ENCODE peak calls at places on chromosomes 2 and 18, in four cellular contexts. N, D, J and Y are unnamed samples.

GRCh38 chr2:11598228-11598731 is 64.4 kb downstream of the GREB1 start:
- DNase-seq in D (no peak), J (no peak), N (no peak), Y (no peak)

GRCh38 chr2:225456619-225457260 is 57.2 kb downstream of the NYAP2 start:
- DNase-seq in N (no peak), D (no peak), J (no peak), Y (no peak)

GRCh38 chr2:178324072-178324471 is 126.9 kb downstream of the PRKRA start:
- DNase-seq in N (no peak), D (no peak), J (peak), Y (peak)

GRCh38 chr2:19046986-19047780 is 311.2 kb downstream of the OSR1 start:
- DNase-seq in J (no peak), N (no peak), D (no peak), Y (no peak)

GRCh38 chr2:50491541-50492114 is 540.3 kb downstream of the NRXN1 start:
- DNase-seq in N (peak), J (no peak), D (no peak), Y (no peak)

GRCh38 chr2:112109278-112109677 is 28.9 kb upstream of the FBLN7 start:
- DNase-seq in N (no peak), J (no peak), D (no peak), Y (no peak)

GRCh38 chr18:22108674-22109073 is 60.7 kb upstream of the GATA6 start:
- DNase-seq in J (no peak), D (peak), N (no peak), Y (no peak)

GRCh38 chr2:139622691-139623090 is 842.5 kb upstream of the NXPH2 start:
- DNase-seq in N (no peak), D (no peak), J (no peak), Y (no peak)

GRCh38 chr2:37896319-37896718 is 28.8 kb upstream of the RMDN2 start:
- DNase-seq in J (no peak), D (no peak), N (no peak), Y (no peak)

GRCh38 chr2:9332136-9332852 is 91.0 kb downstream of the ITGB1BP1 start:
- DNase-seq in N (no peak), D (no peak), J (no peak), Y (no peak)

GRCh38 chr2:9334722-9335121 is 88.6 kb downstream of the ITGB1BP1 start:
- DNase-seq in D (no peak), J (no peak), N (no peak), Y (no peak)

GRCh38 chr2:9332853-9333245 is 90.5 kb downstream of the ITGB1BP1 start:
- DNase-seq in N (no peak), J (no peak), D (no peak), Y (no peak)

GRCh38 chr2:9335322-9335754 is 88.0 kb downstream of the ITGB1BP1 start:
- DNase-seq in D (no peak), J (no peak), N (peak), Y (no peak)

DNA sequence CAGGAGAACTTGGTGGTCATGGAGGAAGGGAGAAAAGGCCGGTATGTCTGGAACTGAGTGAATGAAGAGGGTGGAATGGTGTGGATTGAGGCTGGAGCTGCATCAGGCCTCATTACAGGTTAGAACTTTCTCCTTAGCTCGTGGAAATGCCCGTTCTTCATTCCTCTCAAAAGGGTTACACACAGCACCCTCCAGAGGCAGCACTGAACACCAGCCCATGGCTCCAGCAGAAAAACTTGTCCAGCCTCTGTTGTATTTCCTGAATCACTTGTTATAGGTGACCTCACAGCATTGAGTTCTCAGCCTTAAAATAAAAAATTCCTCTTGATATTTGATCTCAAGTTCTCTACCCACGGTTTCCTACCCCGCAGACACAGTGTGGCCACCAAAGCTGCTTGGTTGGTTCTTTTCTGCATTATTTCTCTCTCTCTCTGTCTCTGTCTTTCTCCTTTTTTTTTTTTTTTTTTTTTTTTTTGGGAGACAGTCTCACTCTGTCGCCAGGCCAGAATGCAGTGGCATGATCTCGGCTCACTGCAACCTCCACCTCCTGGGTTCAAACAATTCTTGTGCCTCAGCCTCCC is 89.6 kb downstream of the ITGB1BP1 start:
- DNase-seq in J (peak), D (peak), N (peak), Y (peak)
- TF ChIP-seq CTCF in J (peak), D (peak), N (peak), Y (peak)

DNA sequence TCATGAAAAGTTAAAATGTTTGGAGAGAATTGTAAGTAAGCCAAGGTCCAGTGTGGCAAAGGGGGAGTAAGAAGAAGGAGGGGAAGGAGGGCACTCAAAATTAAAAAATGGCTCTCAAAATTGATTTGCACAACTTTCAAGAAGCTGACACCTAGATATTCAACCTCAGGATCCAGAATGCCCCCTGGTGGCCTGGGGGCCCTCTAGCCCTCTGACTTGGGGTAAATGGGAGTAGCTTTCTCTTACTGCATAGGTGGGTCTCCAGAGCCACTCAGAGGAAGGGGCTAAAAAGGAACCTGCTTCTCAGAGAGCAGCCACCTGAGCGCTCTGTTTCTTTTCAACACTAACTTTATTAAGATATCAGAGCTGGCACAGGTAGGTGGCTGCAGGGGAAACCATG is 968.5 kb downstream of the BCL11A start:
- DNase-seq in N (peak), D (no peak), J (no peak), Y (no peak)
- TF ChIP-seq CTCF in N (no peak), D (no peak), J (no peak), Y (no peak)

GRCh38 chr2:75729861-75730260 is 19.1 kb upstream of the GCFC2 start:
- DNase-seq in N (no peak), J (no peak), D (no peak), Y (no peak)
- TF ChIP-seq CTCF in N (peak), J (no peak), D (no peak), Y (no peak)

DNA sequence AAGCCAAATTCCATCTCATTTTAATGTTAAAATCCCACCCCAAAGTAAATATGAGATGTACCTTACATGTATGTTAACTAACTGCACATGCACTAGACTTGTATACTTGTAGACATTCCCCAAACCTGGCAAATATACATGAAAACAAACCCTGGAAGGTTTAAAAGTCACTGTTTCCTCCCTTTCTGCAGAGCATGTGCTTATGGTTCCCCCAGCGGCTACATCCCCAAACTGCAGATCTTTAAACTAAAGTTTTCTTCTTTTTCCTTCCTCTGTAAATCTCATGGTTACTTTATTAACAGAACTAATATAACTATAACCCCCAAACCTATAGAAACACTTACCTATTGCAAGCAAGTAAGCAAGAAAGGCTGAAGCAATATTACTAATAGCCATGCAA is 731.5 kb downstream of the LRP1B start:
- DNase-seq in D (no peak), J (no peak), N (no peak), Y (no peak)
- TF ChIP-seq CTCF in D (no peak), J (no peak), N (no peak), Y (no peak)

GRCh38 chr2:171726841-171727460 is 39.7 kb downstream of the DYNC1I2 start:
- DNase-seq in N (no peak), J (no peak), D (no peak), Y (no peak)

GRCh38 chr2:171728989-171729951 is 42.0 kb downstream of the DYNC1I2 start:
- DNase-seq in D (no peak), N (no peak), J (no peak), Y (no peak)

GRCh38 chr2:171718720-171719119 is 31.5 kb downstream of the DYNC1I2 start:
- DNase-seq in J (no peak), N (no peak), D (no peak), Y (no peak)

GRCh38 chr2:171729952-171730317 is 42.7 kb downstream of the DYNC1I2 start:
- DNase-seq in J (no peak), N (no peak), D (no peak), Y (no peak)

GRCh38 chr2:171723724-171724683 is 36.7 kb downstream of the DYNC1I2 start:
- DNase-seq in N (no peak), J (no peak), D (peak), Y (no peak)
- TF ChIP-seq CTCF in N (no peak), J (no peak), D (no peak), Y (no peak)

DNA sequence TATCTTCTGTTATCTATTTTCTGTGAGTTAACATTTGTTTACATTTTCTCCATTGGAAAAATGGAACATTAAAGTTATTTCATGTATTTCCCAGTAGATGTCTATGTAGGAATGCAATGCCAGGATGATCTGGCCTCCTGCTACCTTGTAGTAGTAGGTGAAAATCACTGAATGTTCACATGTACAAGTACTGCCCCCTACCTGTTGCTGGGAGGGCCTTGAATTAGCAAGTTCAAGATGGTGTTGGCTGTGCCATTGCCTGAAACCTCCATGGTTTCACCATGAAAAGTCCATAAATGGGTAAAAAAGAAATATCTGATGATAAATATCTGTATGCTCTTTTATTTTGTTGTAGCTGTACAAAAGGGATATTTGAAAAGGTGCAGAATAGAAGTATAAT is 30.7 kb downstream of the XRCC5 start:
- DNase-seq in J (no peak), N (no peak), D (peak), Y (no peak)
- TF ChIP-seq CTCF in J (peak), N (peak), D (no peak), Y (peak)

GRCh38 chr2:162277344-162277743 is 34.1 kb upstream of the FAP start:
- DNase-seq in D (no peak), N (no peak), J (no peak), Y (no peak)

GRCh38 chr2:162282765-162283425 is 35.6 kb downstream of the IFIH1 start:
- DNase-seq in D (no peak), N (no peak), J (no peak), Y (no peak)

GRCh38 chr2:162280654-162281053 is 37.4 kb upstream of the FAP start:
- DNase-seq in N (no peak), D (no peak), J (no peak), Y (no peak)
- TF ChIP-seq CTCF in N (no peak), D (no peak), J (no peak), Y (no peak)

GRCh38 chr18:64331419-64331818 is 182.5 kb upstream of the LINC00305 start:
- DNase-seq in J (no peak), N (no peak), D (no peak), Y (no peak)

GRCh38 chr18:64333584-64333983 is 184.7 kb upstream of the LINC00305 start:
- DNase-seq in N (no peak), D (no peak), J (no peak), Y (no peak)

GRCh38 chr18:64332851-64333250 is 184.0 kb upstream of the LINC00305 start:
- DNase-seq in J (no peak), N (no peak), D (no peak), Y (no peak)

GRCh38 chr18:64330161-64330560 is 181.3 kb upstream of the LINC00305 start:
- DNase-seq in N (no peak), D (no peak), J (no peak), Y (no peak)

DNA sequence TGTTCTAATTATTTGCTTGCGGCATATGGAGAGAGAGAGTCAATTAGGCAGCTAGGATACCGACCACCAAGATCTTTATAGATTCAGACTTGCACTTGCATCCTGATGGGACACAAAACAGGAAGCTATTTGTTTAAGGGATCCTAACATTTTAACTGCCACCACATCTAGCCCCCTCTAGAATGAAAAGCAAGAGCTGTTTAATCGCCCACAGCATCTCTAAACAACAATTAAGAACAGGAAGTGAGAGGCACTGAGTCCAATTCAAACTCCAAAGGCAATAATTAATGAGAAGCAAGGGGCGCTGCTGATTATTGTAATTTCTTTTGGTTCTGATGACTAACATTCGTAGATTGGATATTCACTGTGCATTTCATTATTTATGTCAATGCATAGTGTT is 182.1 kb upstream of the LINC00305 start:
- DNase-seq in N (no peak), J (no peak), D (no peak), Y (no peak)
- TF ChIP-seq CTCF in N (no peak), J (no peak), D (no peak), Y (no peak)

DNA sequence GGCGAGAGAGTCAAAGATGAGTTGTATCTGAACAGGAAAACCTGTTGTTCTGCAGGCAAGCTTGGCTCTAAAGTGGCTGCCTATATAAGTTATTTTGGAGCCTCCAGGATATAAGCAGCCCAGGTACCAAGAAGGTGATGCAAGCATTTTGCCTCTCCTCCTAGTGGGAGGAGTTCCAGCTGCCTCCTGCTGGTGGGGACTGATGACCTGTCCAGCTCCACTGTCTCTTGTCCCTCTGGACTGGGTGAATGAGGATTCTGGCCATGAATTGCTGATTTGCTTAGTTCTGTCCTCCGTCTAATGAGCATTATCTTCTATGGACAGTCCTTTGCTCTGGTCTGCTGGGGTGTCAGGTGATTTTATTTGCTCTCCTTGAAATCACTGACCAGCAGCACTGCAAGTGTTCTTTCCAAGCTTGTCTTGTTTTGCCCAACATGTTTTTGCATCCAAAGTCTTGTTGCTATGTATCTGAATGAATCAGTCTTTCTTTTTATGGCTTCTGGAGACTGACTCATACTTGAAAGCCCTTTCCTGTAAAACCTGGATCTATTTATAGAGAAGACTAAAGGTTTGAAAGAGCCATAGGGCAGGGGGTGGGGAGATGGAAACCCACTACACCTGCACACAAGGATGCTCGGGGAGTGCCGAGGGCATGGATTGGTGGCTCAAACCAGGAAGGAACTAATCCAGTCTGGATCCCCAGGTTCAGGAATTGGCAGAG is 40.6 kb upstream of the EFHD1 start:
- DNase-seq in J (no peak), D (no peak), N (peak), Y (no peak)
- TF ChIP-seq CTCF in J (no peak), D (no peak), N (no peak), Y (no peak)